ENCODE peak calls at places on chromosome 15, in four cellular contexts. One of them, this sample, is unnamed.

GRCh38 chr15:60526127-60526616 is 47.2 kb upstream of the ICE2 start:
- DNase-seq in uterus: peak; percentile 59
- DNase-seq in WTC11: no peak
- DNase-seq in endothelial cell: no peak
- DNase-seq in this sample: peak; percentile 85

GRCh38 chr15:101635944-101636727 is 16.0 kb downstream of the TM2D3 start:
- DNase-seq in endothelial cell: no peak
- DNase-seq in WTC11: no peak
- DNase-seq in uterus: no peak
- DNase-seq in this sample: no peak

GRCh38 chr15:48631191-48631770 is 14.2 kb downstream of the FBN1 start:
- DNase-seq in uterus: no peak
- DNase-seq in WTC11: no peak
- DNase-seq in endothelial cell: no peak
- DNase-seq in this sample: no peak

GRCh38 chr15:76289582-76289981 is 21.7 kb downstream of the ETFA start:
- DNase-seq in WTC11: no peak
- DNase-seq in uterus: no peak
- DNase-seq in endothelial cell: no peak
- DNase-seq in this sample: no peak

GRCh38 chr15:73886717-73887345 is 13.5 kb downstream of the TBC1D21 start:
- DNase-seq in uterus: peak; percentile 5
- DNase-seq in WTC11: no peak
- DNase-seq in endothelial cell: no peak
- DNase-seq in this sample: no peak

GRCh38 chr15:74144153-74144775 is 13.9 kb downstream of the ISLR2 start:
- DNase-seq in endothelial cell: no peak
- DNase-seq in uterus: no peak
- DNase-seq in WTC11: no peak
- DNase-seq in this sample: no peak

GRCh38 chr15:78034495-78035191 is 42.9 kb downstream of the TBC1D2B start:
- DNase-seq in endothelial cell: no peak
- DNase-seq in WTC11: no peak
- DNase-seq in uterus: no peak
- DNase-seq in this sample: no peak

GRCh38 chr15:73991260-73991659 is 835 bp downstream of the STOML1 start:
- DNase-seq in uterus: peak; percentile 80
- DNase-seq in WTC11: no peak
- DNase-seq in endothelial cell: no peak
- DNase-seq in this sample: peak; percentile 92

GRCh38 chr15:64634576-64635485 is 140.6 kb downstream of the RBPMS2 start:
- DNase-seq in endothelial cell: peak; percentile 74
- DNase-seq in WTC11: peak; percentile 64
- DNase-seq in uterus: no peak
- DNase-seq in this sample: no peak

GRCh38 chr15:100205549-100206295 is 136.1 kb downstream of the ADAMTS17 start:
- DNase-seq in uterus: no peak
- DNase-seq in WTC11: no peak
- DNase-seq in endothelial cell: no peak
- DNase-seq in this sample: no peak

GRCh38 chr15:30872341-30872748 is 31.4 kb upstream of the FAN1 start:
- DNase-seq in uterus: no peak
- DNase-seq in endothelial cell: no peak
- DNase-seq in WTC11: no peak
- DNase-seq in this sample: no peak

GRCh38 chr15:53665930-53666329 is 93.5 kb downstream of the WDR72 start:
- DNase-seq in endothelial cell: no peak
- DNase-seq in uterus: no peak
- DNase-seq in WTC11: no peak
- DNase-seq in this sample: no peak
- TF ChIP-seq CTCF in endothelial cell: no peak
- TF ChIP-seq CTCF in uterus: no peak
- TF ChIP-seq CTCF in WTC11: no peak
- TF ChIP-seq CTCF in this sample: no peak

DNA sequence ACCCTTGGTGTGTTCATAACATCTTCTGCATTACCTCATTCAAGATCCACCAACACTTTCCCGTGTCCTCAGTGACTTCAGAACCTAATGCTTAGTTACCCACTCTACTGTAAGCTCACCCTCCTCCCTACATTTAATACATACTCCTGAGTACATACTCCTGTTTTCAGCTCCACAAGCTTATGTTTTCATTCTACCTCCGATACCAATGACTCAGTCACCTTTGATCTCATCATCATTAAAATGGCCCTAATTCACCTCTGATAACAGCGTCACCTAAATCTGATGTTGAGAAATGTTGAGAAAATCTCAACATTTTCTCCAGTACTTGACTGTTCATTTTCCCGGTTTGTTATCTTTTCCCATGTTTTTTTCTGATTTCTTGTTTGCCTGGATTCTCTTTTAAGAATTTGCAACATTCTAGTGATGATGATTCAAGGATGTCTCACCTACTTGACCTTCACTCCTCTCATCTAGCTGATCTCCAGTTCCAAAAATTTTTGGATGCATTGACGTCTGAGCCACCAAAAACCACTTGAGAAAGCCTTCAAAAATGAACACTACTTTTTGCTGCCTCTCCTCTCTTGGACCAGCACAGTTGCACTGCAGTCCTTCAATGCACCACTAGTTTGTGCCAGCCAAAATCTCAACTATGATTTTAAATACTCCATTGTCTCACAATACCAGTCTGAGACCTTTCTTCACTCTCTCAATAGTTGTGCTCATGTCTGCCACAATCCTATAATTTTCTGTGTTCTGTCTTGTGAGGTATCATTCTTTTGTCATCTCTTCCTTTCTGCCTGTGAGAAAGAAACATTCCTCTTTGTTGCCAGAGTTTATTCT is 220.7 kb upstream of the SEMA6D start:
- DNase-seq in uterus: no peak
- DNase-seq in WTC11: no peak
- DNase-seq in endothelial cell: no peak
- DNase-seq in this sample: no peak
- TF ChIP-seq CTCF in uterus: no peak
- TF ChIP-seq CTCF in WTC11: no peak
- TF ChIP-seq CTCF in endothelial cell: peak; percentile 40
- TF ChIP-seq CTCF in this sample: no peak

GRCh38 chr15:91946914-91947313 is 93.4 kb downstream of the SLCO3A1 start:
- DNase-seq in WTC11: no peak
- DNase-seq in endothelial cell: peak; percentile 27
- DNase-seq in uterus: no peak
- DNase-seq in this sample: no peak
- TF ChIP-seq CTCF in WTC11: no peak
- TF ChIP-seq CTCF in endothelial cell: no peak
- TF ChIP-seq CTCF in uterus: no peak
- TF ChIP-seq CTCF in this sample: no peak

GRCh38 chr15:89492111-89492641 is 4.2 kb downstream of the RHCG start:
- DNase-seq in endothelial cell: peak; percentile 76
- DNase-seq in uterus: no peak
- DNase-seq in WTC11: peak; percentile 82
- DNase-seq in this sample: no peak
- TF ChIP-seq CTCF in endothelial cell: peak; percentile 64
- TF ChIP-seq CTCF in uterus: no peak
- TF ChIP-seq CTCF in WTC11: peak; percentile 48
- TF ChIP-seq CTCF in this sample: no peak

DNA sequence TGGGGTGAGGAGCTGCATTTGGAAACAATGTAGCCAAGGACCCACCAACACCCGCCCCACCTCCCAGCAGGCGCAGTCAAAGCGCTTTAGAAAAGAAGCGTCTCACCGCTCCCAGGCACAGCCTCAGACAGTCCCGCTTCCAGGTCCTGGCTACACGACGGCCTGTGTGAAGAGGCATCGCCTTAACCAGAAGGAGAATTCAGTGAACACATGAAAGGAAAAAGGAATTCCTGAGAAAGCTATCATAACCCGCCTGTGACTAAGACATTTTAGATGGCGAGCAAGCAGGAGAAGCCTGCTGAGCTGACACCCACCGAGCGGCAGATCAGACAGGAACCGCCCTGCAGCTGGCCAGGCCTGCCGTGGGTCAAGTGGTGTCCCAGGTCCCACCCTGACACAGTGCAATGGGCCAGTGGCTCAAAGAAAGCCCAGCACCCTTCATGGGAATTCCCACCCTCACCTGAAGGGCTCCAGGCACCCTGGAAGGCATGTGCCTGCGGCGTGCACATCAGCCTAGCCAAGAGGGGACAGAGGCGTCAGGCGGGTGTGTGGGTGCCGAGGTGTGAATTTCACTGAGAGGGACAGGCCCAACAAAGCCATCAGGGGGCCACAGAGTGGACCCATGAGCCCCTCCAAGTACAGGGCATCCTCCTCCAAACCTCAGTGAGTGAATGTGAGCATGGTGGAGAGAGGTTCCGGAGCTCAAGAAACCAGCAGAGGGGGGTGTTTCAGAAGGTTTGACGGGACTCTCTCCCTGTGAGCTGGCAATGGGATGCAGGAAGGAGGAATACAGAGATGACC is 144.8 kb downstream of the NSMCE3 start:
- DNase-seq in endothelial cell: no peak
- DNase-seq in WTC11: no peak
- DNase-seq in uterus: no peak
- DNase-seq in this sample: no peak
- TF ChIP-seq CTCF in endothelial cell: no peak
- TF ChIP-seq CTCF in WTC11: no peak
- TF ChIP-seq CTCF in uterus: no peak
- TF ChIP-seq CTCF in this sample: no peak

GRCh38 chr15:85867250-85867649 is 72.5 kb upstream of the KLHL25 start:
- DNase-seq in WTC11: no peak
- DNase-seq in uterus: no peak
- DNase-seq in endothelial cell: no peak
- DNase-seq in this sample: no peak

GRCh38 chr15:85869124-85869523 is 74.4 kb upstream of the KLHL25 start:
- DNase-seq in uterus: no peak
- DNase-seq in WTC11: no peak
- DNase-seq in endothelial cell: no peak
- DNase-seq in this sample: no peak

GRCh38 chr15:85870216-85871014 is 75.7 kb upstream of the KLHL25 start:
- DNase-seq in endothelial cell: no peak
- DNase-seq in WTC11: no peak
- DNase-seq in uterus: no peak
- DNase-seq in this sample: no peak

GRCh38 chr15:85860394-85861161 is 65.9 kb upstream of the KLHL25 start:
- DNase-seq in WTC11: no peak
- DNase-seq in uterus: no peak
- DNase-seq in endothelial cell: no peak
- DNase-seq in this sample: no peak

GRCh38 chr15:85865070-85865684 is 70.5 kb upstream of the KLHL25 start:
- DNase-seq in uterus: peak; percentile 46
- DNase-seq in WTC11: peak; percentile 76
- DNase-seq in endothelial cell: peak; percentile 62
- DNase-seq in this sample: no peak
- TF ChIP-seq CTCF in uterus: peak; percentile 58
- TF ChIP-seq CTCF in WTC11: peak; percentile 54
- TF ChIP-seq CTCF in endothelial cell: peak; percentile 51
- TF ChIP-seq CTCF in this sample: no peak

This sample was measured in lower leg skin.